ENCODE peak calls at places on chromosomes 13 and 19, in nine cellular contexts. D is stimulated activated CD8-positive, alpha-beta memory T cell treated with anti-CD3 and anti-CD28 coated beads, Interleukin-7, amount 100 ng/mL, for 1 hour; K is brain microvascular endothelial cell; R is AML-193; W is fibroblast of mammary gland; H is breast epithelium; S is upper lobe of right lung; F is AG10803; I is HFFc6. P is an unnamed sample.
A peak's percentile ranks its signal among the peaks of the same experiment; 100 is the strongest.

GRCh38 chr19:48754950-48755645 is at the start of gene FGF21:
- DNase-seq in D (no peak), K (no peak), R (no peak), W (no peak), H (no peak), S (no peak), F (no peak), I (no peak), P (no peak)

GRCh38 chr19:5804516-5805464 is at the start of gene NRTN:
- DNase-seq in D (no peak), K (no peak), R (no peak), W (no peak), H (no peak), S (peak; percentile 74), F (no peak), I (no peak), P (no peak)

GRCh38 chr13:20391597-20392452 is 133.8 kb downstream of the CRYL1 start:
- DNase-seq in D (no peak), K (no peak), R (no peak), W (no peak), H (no peak), S (no peak), F (no peak), I (no peak), P (no peak)

GRCh38 chr19:51815038-51815437 is 20.1 kb downstream of the FPR3 start:
- DNase-seq in D (no peak), K (no peak), R (no peak), W (no peak), H (no peak), S (no peak), F (no peak), I (no peak), P (no peak)

GRCh38 chr19:6777434-6777833 is 4.9 kb downstream of the VAV1 start:
- DNase-seq in D (no peak), K (no peak), R (no peak), W (no peak), H (no peak), S (no peak), F (no peak), I (no peak), P (no peak)

GRCh38 chr13:49791214-49791752 is 1.2 kb downstream of the KPNA3 start:
- DNase-seq in D (no peak), K (peak; percentile 5), R (peak; percentile 51), W (peak; percentile 46), H (no peak), S (no peak), F (peak; percentile 14), I (no peak), P (no peak)

GRCh38 chr13:30870049-30870884 is 35.8 kb upstream of the MEDAG start:
- DNase-seq in D (no peak), K (peak; percentile 99), R (no peak), W (peak; percentile 100), H (peak; percentile 78), S (no peak), F (peak; percentile 99), I (peak; percentile 98), P (no peak)

GRCh38 chr13:80654638-80655249 is 313.8 kb upstream of the SPRY2 start:
- DNase-seq in D (no peak), K (no peak), R (no peak), W (no peak), H (no peak), S (peak; percentile 61), F (no peak), I (no peak), P (no peak)

GRCh38 chr13:20411638-20412342 is 113.9 kb downstream of the CRYL1 start:
- DNase-seq in D (no peak), K (no peak), R (peak; percentile 94), W (no peak), H (no peak), S (no peak), F (no peak), I (no peak), P (no peak)

GRCh38 chr13:72104656-72105180 is 237.7 kb upstream of the DACH1 start:
- DNase-seq in D (no peak), K (peak; percentile 50), R (no peak), W (no peak), H (no peak), S (no peak), F (peak; percentile 49), I (no peak), P (no peak)

GRCh38 chr13:45863716-45864590 is 12.4 kb upstream of the SIAH3 start:
- DNase-seq in D (no peak), K (no peak), R (no peak), W (no peak), H (no peak), S (no peak), F (no peak), I (no peak), P (no peak)

GRCh38 chr19:1856698-1857603 is 6.4 kb downstream of the KLF16 start:
- DNase-seq in D (no peak), K (peak; percentile 60), R (peak; percentile 89), W (peak; percentile 82), H (peak; percentile 78), S (peak; percentile 92), F (peak; percentile 67), I (peak; percentile 78), P (no peak)

GRCh38 chr19:5452594-5453565 is 2.3 kb upstream of the ZNRF4 start:
- DNase-seq in D (no peak), K (peak; percentile 26), R (no peak), W (peak; percentile 37), H (no peak), S (no peak), F (peak; percentile 8), I (peak; percentile 15), P (no peak)

GRCh38 chr13:64273780-64274179 is 2858.1 kb upstream of the PCDH20 start:
- DNase-seq in D (no peak), K (no peak), R (no peak), W (no peak), H (no peak), S (no peak), F (no peak), I (no peak), P (no peak)

GRCh38 chr19:31096930-31097329 is 252.3 kb downstream of the TSHZ3 start:
- DNase-seq in D (no peak), K (no peak), R (no peak), W (peak; percentile 4), H (no peak), S (no peak), F (no peak), I (no peak), P (no peak)

GRCh38 chr19:8265872-8266271 is 42.3 kb downstream of the CD320 start:
- DNase-seq in D (no peak), K (no peak), R (no peak), W (no peak), H (no peak), S (no peak), F (no peak), I (no peak), P (no peak)

GRCh38 chr19:44855606-44856005 is 9.5 kb downstream of the NECTIN2 start:
- DNase-seq in D (no peak), K (no peak), R (no peak), W (no peak), H (no peak), S (no peak), F (no peak), I (no peak), P (no peak)

GRCh38 chr19:56725829-56726424 is 54.4 kb upstream of the ZNF835 start:
- DNase-seq in D (no peak), K (no peak), R (peak; percentile 1), W (no peak), H (no peak), S (no peak), F (no peak), I (no peak), P (no peak)

GRCh38 chr13:109412232-109412935 is 374.0 kb downstream of the IRS2 start:
- DNase-seq in D (no peak), K (peak; percentile 70), R (no peak), W (no peak), H (no peak), S (no peak), F (peak; percentile 35), I (no peak), P (no peak)

GRCh38 chr19:50190439-50190891 is 13.0 kb upstream of the MYH14 start:
- DNase-seq in D (no peak), K (no peak), R (no peak), W (no peak), H (no peak), S (no peak), F (no peak), I (no peak), P (no peak)

GRCh38 chr13:63435668-63436275 is 2020.1 kb upstream of the PCDH20 start:
- DNase-seq in D (no peak), K (peak; percentile 99), R (no peak), W (peak; percentile 99), H (no peak), S (no peak), F (peak; percentile 96), I (peak; percentile 83), P (no peak)

GRCh38 chr19:3289971-3290569 is 65.6 kb downstream of the CELF5 start:
- DNase-seq in D (no peak), K (no peak), R (no peak), W (no peak), H (peak; percentile 54), S (no peak), F (no peak), I (no peak), P (no peak)